ENCODE peak calls at places on chromosomes 16 and 17, in six cellular contexts. J is suprapubic skin, E is SK-N-SH, D is transverse colon, O is A549, M is stomach. S is an unnamed sample.

GRCh38 chr17:59838196-59838911 is 54.4 kb downstream of the TUBD1 start:
- DNase-seq in E (no peak), M (no peak), O (no peak), D (no peak), J (no peak), S (no peak)

GRCh38 chr16:9612267-9612666 is 520.8 kb downstream of the HAPSTR1 start:
- DNase-seq in O (no peak), D (no peak), E (no peak), M (no peak), J (no peak), S (no peak)

GRCh38 chr17:40615295-40615988 is 32.2 kb downstream of the SMARCE1 start:
- DNase-seq in D (peak; percentile 59), J (no peak), M (peak; percentile 57), E (peak; percentile 41), O (peak; percentile 91), S (peak; percentile 91)

GRCh38 chr17:17837380-17837821 is 615 bp upstream of the SREBF1 start:
- DNase-seq in O (peak; percentile 80), M (no peak), J (no peak), D (no peak), E (no peak), S (no peak)

GRCh38 chr17:36907407-36907806 is 29.9 kb upstream of the LHX1 start:
- DNase-seq in M (no peak), E (no peak), D (no peak), O (no peak), J (no peak), S (no peak)

GRCh38 chr16:46828292-46828691 is 2.7 kb downstream of the C16orf87 start:
- DNase-seq in D (no peak), O (no peak), J (no peak), M (no peak), E (no peak), S (no peak)

GRCh38 chr17:80742581-80743180 is 198.0 kb downstream of the RPTOR start:
- DNase-seq in E (no peak), J (no peak), O (no peak), M (no peak), D (no peak), S (no peak)

GRCh38 chr17:50265212-50265611 is 9.1 kb upstream of the TMEM92 start:
- DNase-seq in E (peak; percentile 49), D (no peak), O (no peak), M (peak; percentile 85), J (peak; percentile 61), S (no peak)

GRCh38 chr17:22411185-22411784 is 719.0 kb downstream of the KCNJ18 start:
- DNase-seq in J (no peak), O (no peak), M (no peak), E (peak; percentile 75), D (no peak), S (no peak)

GRCh38 chr17:41527076-41528023 is 758 bp downstream of the KRT19 start:
- DNase-seq in J (no peak), M (peak; percentile 44), E (no peak), D (peak; percentile 68), O (no peak), S (no peak)

GRCh38 chr17:72863511-72864175 is 228.8 kb downstream of the SLC39A11 start:
- DNase-seq in D (no peak), J (no peak), O (no peak), E (no peak), M (no peak), S (no peak)

GRCh38 chr17:17551361-17551760 is 40.1 kb downstream of the PEMT start:
- DNase-seq in J (no peak), M (no peak), O (no peak), D (no peak), E (peak; percentile 89), S (no peak)

GRCh38 chr16:47374629-47375028 is 86.2 kb downstream of the ITFG1 start:
- DNase-seq in D (no peak), J (no peak), O (no peak), M (no peak), E (no peak), S (no peak)

GRCh38 chr17:48128411-48128810 is 20.8 kb downstream of the SNX11 start:
- DNase-seq in O (no peak), E (no peak), M (no peak), D (no peak), J (no peak), S (no peak)

GRCh38 chr17:45132569-45133463 is 501 bp upstream of the PLCD3 start:
- DNase-seq in E (peak; percentile 95), J (peak; percentile 91), M (peak; percentile 89), O (peak; percentile 98), D (peak; percentile 89), S (peak; percentile 97)

GRCh38 chr17:53719229-53719628 is 103.5 kb upstream of the KIF2B start:
- DNase-seq in O (no peak), D (no peak), J (no peak), E (peak; percentile 30), M (no peak), S (no peak)

GRCh38 chr17:35780876-35781409 is 14.5 kb downstream of the MMP28 start:
- DNase-seq in E (no peak), J (no peak), D (no peak), O (no peak), M (no peak), S (no peak)

GRCh38 chr17:7129311-7129710 is 14.7 kb upstream of the ASGR2 start:
- DNase-seq in J (no peak), E (no peak), D (no peak), O (no peak), M (no peak), S (no peak)

GRCh38 chr16:28873543-28874201 is 4.6 kb upstream of the ATP2A1 start:
- DNase-seq in M (no peak), O (peak; percentile 73), D (peak; percentile 30), J (no peak), E (peak; percentile 84), S (no peak)

GRCh38 chr16:965487-965886 is 5.3 kb downstream of the LMF1 start:
- DNase-seq in D (no peak), E (no peak), M (no peak), J (no peak), O (no peak), S (no peak)

GRCh38 chr16:53052519-53053501 is at the start of gene CHD9NB:
- DNase-seq in O (peak; percentile 79), D (peak; percentile 75), J (no peak), E (peak; percentile 26), M (no peak), S (no peak)

GRCh38 chr16:63749256-63749655 is 1372.6 kb downstream of the CDH11 start:
- DNase-seq in J (no peak), M (no peak), O (no peak), D (no peak), E (no peak), S (no peak)

GRCh38 chr16:51376080-51376479 is 225.0 kb upstream of the SALL1 start:
- DNase-seq in D (no peak), J (no peak), E (no peak), M (no peak), O (no peak), S (no peak)

GRCh38 chr16:11781773-11782172 is 15.3 kb downstream of the ZC3H7A start:
- DNase-seq in O (no peak), M (no peak), J (no peak), D (no peak), E (peak; percentile 39), S (no peak)

GRCh38 chr17:37490638-37491614 is 1.2 kb downstream of the DUSP14 start:
- DNase-seq in M (no peak), D (peak; percentile 28), E (no peak), O (peak; percentile 90), J (peak; percentile 74), S (no peak)

DNA sequence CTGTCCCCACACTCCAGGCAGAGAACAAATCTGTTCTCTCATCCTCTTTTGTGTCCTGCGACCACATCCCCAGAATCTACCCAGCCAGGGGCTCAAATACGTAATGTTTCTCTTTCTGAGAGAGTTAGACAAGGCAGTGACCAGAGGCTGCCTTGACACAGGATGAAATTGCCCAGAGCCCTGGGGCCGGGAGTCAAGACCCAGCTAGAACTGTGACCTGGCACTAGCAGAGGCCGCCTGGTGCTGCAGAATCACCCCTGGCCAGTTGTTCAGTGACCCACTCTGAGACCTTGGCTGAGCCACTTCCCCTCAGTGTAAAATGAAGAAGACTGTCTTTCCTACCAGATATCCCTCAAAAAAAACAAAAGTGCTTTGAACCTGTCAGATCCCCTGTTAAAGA is 72.5 kb downstream of the USP22 start:
- DNase-seq in E (no peak), D (no peak), J (no peak), O (no peak), M (no peak), S (no peak)
- H3K27ac ChIP-seq in E (no peak overlapping the region), D (no peak overlapping the region), J (no peak overlapping the region), O (no peak overlapping the region), M (no peak overlapping the region), S (no peak overlapping the region)

GRCh38 chr17:38762231-38762630 is 9.7 kb downstream of the PSMB3 start:
- DNase-seq in J (no peak), D (no peak), O (no peak), M (no peak), E (no peak), S (no peak)

GRCh38 chr17:38766341-38766740 is 13.8 kb downstream of the PSMB3 start:
- DNase-seq in M (no peak), E (no peak), O (no peak), J (no peak), D (no peak), S (no peak)

DNA sequence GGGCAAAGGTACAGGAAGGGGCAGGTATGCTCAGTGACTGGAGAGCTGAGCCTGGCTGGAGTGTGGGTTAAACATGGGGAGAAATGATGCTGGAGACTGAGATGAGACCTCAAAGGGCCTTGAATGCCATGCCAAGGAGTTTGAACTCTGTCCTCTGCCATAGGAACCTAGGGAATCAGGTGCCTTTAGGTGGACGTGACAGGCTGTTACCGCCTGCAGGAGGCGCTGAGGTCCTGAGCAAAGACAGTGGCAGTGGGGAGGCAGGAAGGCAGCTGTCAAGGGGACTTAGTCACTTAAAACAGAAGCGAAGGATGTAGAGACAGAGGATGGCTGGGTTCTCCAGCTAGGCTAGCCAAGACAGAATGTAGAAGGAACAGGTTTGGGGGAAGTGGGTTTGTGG is 9.1 kb downstream of the PSMB3 start:
- DNase-seq in D (no peak), J (no peak), E (peak; percentile 50), M (no peak), O (peak; percentile 76), S (no peak)
- TF ChIP-seq CTCF in D (no peak), J (no peak), E (peak; percentile 59), M (no peak), O (peak; percentile 37), S (no peak)

GRCh38 chr16:18803569-18804462 is 2.5 kb upstream of the ARL6IP1 start:
- DNase-seq in J (no peak), M (no peak), E (no peak), D (no peak), O (no peak), S (no peak)
- TF ChIP-seq EP300 in J (no peak), M (no peak), E (no peak), D (no peak), O (no peak), S (no peak)

GRCh38 chr17:33318241-33318640 is 25.1 kb upstream of the ASIC2 start:
- DNase-seq in J (no peak), O (no peak), E (no peak), D (no peak), M (no peak), S (no peak)

GRCh38 chr17:33322063-33322462 is 29.0 kb upstream of the ASIC2 start:
- DNase-seq in O (no peak), E (no peak), D (no peak), M (no peak), J (no peak), S (no peak)

DNA sequence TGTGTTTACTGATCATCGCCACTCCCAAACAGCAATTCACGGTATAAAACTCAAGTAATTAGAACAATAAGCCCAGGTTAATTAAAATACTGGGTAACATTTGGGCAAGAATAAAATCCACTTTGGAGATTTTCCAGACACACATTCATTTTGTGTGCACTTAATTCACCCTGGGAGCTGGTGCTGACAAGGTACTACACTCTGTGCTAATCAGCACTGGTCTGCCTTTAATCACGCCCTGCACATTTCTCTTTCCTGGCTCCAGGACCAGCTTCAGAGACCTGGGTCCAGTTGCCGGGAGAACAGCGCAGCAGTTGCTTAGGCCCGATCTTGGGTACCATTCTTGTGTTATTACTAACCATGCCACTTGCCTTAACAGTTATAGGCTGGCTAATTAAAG is 23.6 kb upstream of the ASIC2 start:
- DNase-seq in D (no peak), M (no peak), O (no peak), J (no peak), E (no peak), S (no peak)
- H3K27ac ChIP-seq in D (no peak overlapping the region), M (no peak overlapping the region), O (no peak overlapping the region), J (no peak overlapping the region), E (no peak overlapping the region), S (no peak overlapping the region)

S was measured in esophagus muscularis mucosa.